ENCODE peak calls at places on chromosomes 1 and 21, in six cellular contexts. S is choroid plexus epithelial cell, Y is kidney, E is hepatocyte, V is kidney epithelial cell, Q is foreskin fibroblast. N is an unnamed sample.

GRCh38 chr1:20124451-20125057 is 5.2 kb upstream of the PLA2G2D start:
- DNase-seq in Q (peak), V (no peak), Y (no peak), E (peak), S (peak), N (no peak)

GRCh38 chr1:161182214-161182613 is 4.9 kb upstream of the B4GALT3 start:
- DNase-seq in E (no peak), Q (peak), V (no peak), S (peak), Y (no peak), N (no peak)

GRCh38 chr1:223707270-223708000 is 4.9 kb upstream of the CAPN2 start:
- DNase-seq in E (peak), Y (peak), Q (peak), V (peak), S (peak), N (peak)

GRCh38 chr1:202187040-202187671 is 6.4 kb upstream of the LGR6 start:
- DNase-seq in Q (no peak), S (no peak), V (no peak), Y (peak), E (no peak), N (no peak)

GRCh38 chr1:97906567-97907228 is 14.1 kb downstream of the DPYD start:
- DNase-seq in E (no peak), Y (no peak), S (peak), V (peak), Q (peak), N (no peak)

GRCh38 chr1:41915786-41916571 is 2.7 kb downstream of the HIVEP3 start:
- DNase-seq in Y (no peak), S (no peak), Q (no peak), V (no peak), E (no peak), N (no peak)

GRCh38 chr1:56578963-56579875 is at the start of gene PLPP3:
- DNase-seq in Y (peak), V (peak), E (peak), S (peak), Q (peak), N (peak)

GRCh38 chr1:40825430-40825778 is 36.8 kb downstream of the CITED4 start:
- DNase-seq in V (no peak), Q (no peak), S (no peak), E (no peak), Y (no peak), N (no peak)

GRCh38 chr1:18100493-18101063 is 7.0 kb upstream of the IGSF21 start:
- DNase-seq in Y (no peak), V (no peak), Q (peak), E (peak), S (peak), N (peak)

GRCh38 chr1:116722016-116722838 is 32.0 kb upstream of the CD2 start:
- DNase-seq in Q (peak), V (no peak), S (no peak), Y (no peak), E (peak), N (no peak)

GRCh38 chr1:206005761-206006160 is 2.6 kb upstream of the RAB7B start:
- DNase-seq in Q (no peak), S (no peak), Y (no peak), E (no peak), V (no peak), N (no peak)

GRCh38 chr1:117171900-117172501 is 38.7 kb downstream of the VTCN1 start:
- DNase-seq in S (peak), Y (peak), Q (no peak), V (no peak), E (no peak), N (no peak)

GRCh38 chr1:230800891-230801290 is 53.7 kb downstream of the CAPN9 start:
- DNase-seq in E (no peak), Y (no peak), Q (no peak), S (no peak), V (no peak), N (no peak)

GRCh38 chr21:17925900-17926299 is 106.7 kb upstream of the C21orf91 start:
- DNase-seq in Y (no peak), Q (peak), E (peak), S (peak), V (no peak), N (no peak)

GRCh38 chr1:202578565-202578964 is 131.7 kb downstream of the SYT2 start:
- DNase-seq in E (no peak), V (no peak), Y (no peak), Q (peak), S (peak), N (no peak)

GRCh38 chr1:224499204-224499603 is 64.6 kb upstream of the WDR26 start:
- DNase-seq in Y (no peak), Q (peak), S (no peak), E (no peak), V (no peak), N (no peak)

GRCh38 chr21:45496968-45497845 is 45.0 kb downstream of the SLC19A1 start:
- DNase-seq in E (no peak), Y (peak), Q (no peak), S (no peak), V (no peak), N (no peak)

GRCh38 chr1:228783415-228784045 is 48.3 kb downstream of the RHOU start:
- DNase-seq in Q (peak), S (peak), V (no peak), E (peak), Y (no peak), N (no peak)

GRCh38 chr21:44520326-44521300 is 19.4 kb downstream of the KRTAP10-1 start:
- DNase-seq in Y (peak), V (no peak), Q (no peak), E (no peak), S (peak), N (no peak)

GRCh38 chr1:198497326-198498220 is 42.9 kb downstream of the ATP6V1G3 start:
- DNase-seq in Q (peak), S (peak), Y (no peak), V (no peak), E (no peak), N (no peak)

GRCh38 chr1:54979327-54979891 is 1.0 kb upstream of the TMEM61 start:
- DNase-seq in E (no peak), S (no peak), V (no peak), Y (peak), Q (peak), N (no peak)

GRCh38 chr1:184350573-184350972 is 36.3 kb upstream of the C1orf21 start:
- DNase-seq in V (no peak), S (no peak), Q (no peak), E (no peak), Y (no peak), N (no peak)

GRCh38 chr1:203440780-203441179 is 34.8 kb upstream of the PRELP start:
- DNase-seq in S (peak), Y (peak), E (peak), V (no peak), Q (peak), N (peak)

GRCh38 chr21:33491373-33492102 is at the start of gene DNAJC28:
- DNase-seq in S (peak), V (peak), Q (peak), Y (peak), E (peak), N (peak)

GRCh38 chr1:57590978-57591377 is 167.1 kb upstream of the DAB1 start:
- DNase-seq in S (no peak), E (peak), Q (no peak), V (no peak), Y (no peak), N (no peak)

GRCh38 chr21:33940846-33941245 is 25.2 kb upstream of the ATP5PO start:
- DNase-seq in S (peak), Y (no peak), V (no peak), E (no peak), Q (peak), N (no peak)

GRCh38 chr1:52403566-52404115 is 582 bp downstream of the ORC1 start:
- DNase-seq in E (peak), V (peak), Y (no peak), Q (peak), S (peak), N (no peak)

GRCh38 chr1:60828944-60829343 is 253.4 kb upstream of the NFIA start:
- DNase-seq in Q (no peak), V (no peak), Y (no peak), S (no peak), E (no peak), N (no peak)
- TF ChIP-seq CTCF in Q (no peak), V (no peak), Y (no peak), S (no peak), E (no peak), N (no peak)

GRCh38 chr1:7454052-7454815 is 316.9 kb upstream of the VAMP3 start:
- DNase-seq in Y (no peak), S (peak), Q (peak), E (peak), V (no peak), N (no peak)
- TF ChIP-seq CTCF in Y (peak), S (peak), Q (peak), E (peak), V (peak), N (peak)

DNA sequence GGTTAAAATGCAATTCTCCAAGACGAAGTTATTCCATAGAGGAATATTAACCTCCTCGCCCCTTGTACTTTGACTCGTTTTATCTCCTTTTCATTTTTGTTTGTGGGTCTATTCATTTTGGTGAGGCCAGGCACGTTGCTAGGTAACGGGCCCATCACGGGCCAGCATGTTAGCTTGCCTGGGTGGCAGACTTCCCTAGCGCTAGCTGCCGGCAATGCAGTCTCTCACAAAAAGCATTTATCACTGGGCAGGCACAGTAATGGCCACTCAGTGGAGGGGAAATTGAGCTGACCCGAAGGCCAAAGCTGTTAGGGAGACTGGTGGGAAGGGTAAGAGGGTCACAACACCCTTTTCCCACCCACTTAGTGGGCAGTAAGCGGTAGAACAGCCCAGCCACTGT is 234.4 kb upstream of the FOXD3 start:
- DNase-seq in S (peak), E (peak), Q (peak), V (peak), Y (no peak), N (peak)
- TF ChIP-seq CTCF in S (peak), E (peak), Q (no peak), V (peak), Y (no peak), N (no peak)

GRCh38 chr1:180631197-180631765 is 541 bp upstream of the XPR1 start:
- DNase-seq in E (no peak), Y (no peak), Q (no peak), S (no peak), V (no peak), N (no peak)

GRCh38 chr1:180632326-180633088 is 685 bp downstream of the XPR1 start:
- DNase-seq in S (no peak), V (no peak), Y (peak), Q (peak), E (peak), N (peak)

GRCh38 chr1:180633092-180634045 is 1.5 kb downstream of the XPR1 start:
- DNase-seq in E (no peak), Q (peak), Y (no peak), V (no peak), S (peak), N (no peak)

GRCh38 chr1:180630408-180631196 is 1.2 kb upstream of the XPR1 start:
- DNase-seq in E (no peak), Q (no peak), Y (no peak), S (no peak), V (no peak), N (no peak)

DNA sequence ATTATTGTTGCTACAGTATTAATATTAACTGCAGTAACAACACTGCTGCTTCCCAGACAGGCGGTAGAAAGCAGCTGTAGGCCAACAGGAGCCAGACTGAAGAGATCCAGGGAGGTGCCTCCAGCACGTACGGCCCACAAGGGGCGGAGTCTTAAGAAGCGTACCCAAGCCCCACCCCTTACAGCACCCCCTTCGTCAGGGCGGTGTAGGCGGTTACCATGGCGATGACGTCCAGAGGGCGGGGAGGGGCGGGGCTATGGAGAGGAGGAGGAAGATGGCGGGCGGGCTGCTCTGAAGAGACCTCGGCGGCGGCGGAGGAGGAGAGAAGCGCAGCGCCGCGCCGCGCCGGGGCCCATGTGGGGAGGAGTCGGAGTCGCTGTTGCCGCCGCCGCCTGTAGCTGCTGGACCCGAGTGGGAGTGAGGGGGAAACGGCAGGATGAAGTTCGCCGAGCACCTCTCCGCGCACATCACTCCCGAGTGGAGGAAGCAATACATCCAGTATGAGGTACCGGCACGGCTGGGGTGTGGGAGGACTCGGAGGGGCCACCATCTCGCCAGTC is at the start of gene XPR1:
- DNase-seq in Y (peak), S (peak), E (peak), V (peak), Q (peak), N (peak)
- TF ChIP-seq CTCF in Y (peak), S (peak), E (no peak), V (peak), Q (no peak), N (peak)

GRCh38 chr1:159468321-159468720 is 28.8 kb downstream of the OR10J1 start:
- DNase-seq in Y (no peak), E (no peak), Q (no peak), S (no peak), V (no peak), N (no peak)

GRCh38 chr1:159474926-159475325 is 35.4 kb downstream of the OR10J1 start:
- DNase-seq in Y (no peak), S (no peak), V (no peak), E (no peak), Q (no peak), N (no peak)

GRCh38 chr1:159473335-159473734 is 33.8 kb downstream of the OR10J1 start:
- DNase-seq in Y (no peak), Q (no peak), S (peak), E (no peak), V (no peak), N (no peak)

GRCh38 chr1:159465191-159465603 is 25.7 kb downstream of the OR10J1 start:
- DNase-seq in V (no peak), Q (no peak), S (no peak), E (no peak), Y (no peak), N (no peak)

GRCh38 chr1:159469921-159470595 is 30.5 kb downstream of the OR10J1 start:
- DNase-seq in Q (no peak), Y (no peak), E (no peak), S (no peak), V (no peak), N (no peak)
- TF ChIP-seq CTCF in Q (no peak), Y (no peak), E (no peak), S (no peak), V (no peak), N (no peak)

GRCh38 chr1:199549424-199549823 is 478.1 kb upstream of the NR5A2 start:
- DNase-seq in S (no peak), Q (no peak), E (no peak), Y (no peak), V (no peak), N (no peak)

GRCh38 chr1:199546323-199546722 is 481.2 kb upstream of the NR5A2 start:
- DNase-seq in V (peak), Q (peak), S (no peak), Y (no peak), E (no peak), N (no peak)

GRCh38 chr1:199553104-199553503 is 474.4 kb upstream of the NR5A2 start:
- DNase-seq in E (no peak), Y (no peak), S (no peak), Q (no peak), V (no peak), N (no peak)

GRCh38 chr1:199550384-199551067 is 477.0 kb upstream of the NR5A2 start:
- DNase-seq in S (peak), Y (no peak), V (no peak), E (peak), Q (peak), N (no peak)

DNA sequence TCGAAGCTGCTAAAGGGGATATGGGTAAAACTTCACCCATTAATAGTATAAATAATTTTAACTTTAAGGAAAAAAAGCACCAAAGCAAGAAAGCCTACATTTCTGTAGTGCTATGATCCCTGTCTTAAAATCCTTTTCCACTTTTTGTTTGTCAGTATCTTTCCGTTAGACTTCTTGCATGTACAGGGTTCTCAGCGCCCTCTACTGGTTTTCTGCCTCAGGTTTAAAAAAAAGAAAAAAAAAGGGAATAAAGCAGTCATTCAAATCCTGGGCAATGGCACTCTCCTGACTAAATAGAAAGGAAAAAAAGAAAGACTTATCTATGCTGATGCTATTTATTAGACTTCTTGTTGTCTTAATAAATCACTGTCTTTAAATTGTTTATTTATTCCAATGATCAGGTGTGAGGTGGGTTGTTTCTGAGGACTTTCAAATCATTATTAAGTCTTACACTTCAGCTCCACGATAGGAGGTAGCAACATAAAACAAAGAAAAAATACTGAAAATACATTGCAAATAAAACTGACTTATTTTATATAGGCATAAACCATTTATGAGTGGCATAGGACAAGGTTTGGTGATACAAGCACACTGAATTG is 475.4 kb upstream of the NR5A2 start:
- DNase-seq in E (peak), V (peak), S (peak), Q (peak), Y (no peak), N (peak)
- TF ChIP-seq CTCF in E (peak), V (peak), S (peak), Q (peak), Y (peak), N (peak)

GRCh38 chr1:32470431-32470830 is 5.6 kb downstream of the ZBTB8B start:
- DNase-seq in Y (no peak), E (no peak), Q (peak), V (no peak), S (no peak), N (no peak)

GRCh38 chr1:32466761-32467160 is 1.9 kb downstream of the ZBTB8B start:
- DNase-seq in V (no peak), S (no peak), E (no peak), Y (no peak), Q (no peak), N (no peak)

GRCh38 chr1:32470991-32471694 is 6.3 kb downstream of the ZBTB8B start:
- DNase-seq in E (no peak), Q (no peak), S (no peak), Y (no peak), V (no peak), N (no peak)

GRCh38 chr1:32471695-32472362 is 7.0 kb downstream of the ZBTB8B start:
- DNase-seq in Q (no peak), V (no peak), Y (no peak), S (no peak), E (no peak), N (no peak)

GRCh38 chr1:32468791-32469190 is 3.9 kb downstream of the ZBTB8B start:
- DNase-seq in E (no peak), V (no peak), Q (no peak), Y (no peak), S (no peak), N (no peak)
- TF ChIP-seq CTCF in E (no peak), V (no peak), Q (no peak), Y (no peak), S (no peak), N (no peak)

GRCh38 chr1:31776511-31776910 is 12.4 kb upstream of the ADGRB2 start:
- DNase-seq in Y (no peak), V (no peak), Q (no peak), S (no peak), E (no peak), N (no peak)

GRCh38 chr1:31781138-31782065 is 17.3 kb upstream of the ADGRB2 start:
- DNase-seq in Q (no peak), E (no peak), S (no peak), Y (peak), V (no peak), N (no peak)

GRCh38 chr1:31780632-31781031 is 16.5 kb upstream of the ADGRB2 start:
- DNase-seq in S (no peak), Y (no peak), Q (no peak), V (no peak), E (no peak), N (no peak)

GRCh38 chr1:31779687-31780086 is 15.5 kb upstream of the ADGRB2 start:
- DNase-seq in V (no peak), Y (no peak), E (no peak), Q (no peak), S (no peak), N (no peak)

DNA sequence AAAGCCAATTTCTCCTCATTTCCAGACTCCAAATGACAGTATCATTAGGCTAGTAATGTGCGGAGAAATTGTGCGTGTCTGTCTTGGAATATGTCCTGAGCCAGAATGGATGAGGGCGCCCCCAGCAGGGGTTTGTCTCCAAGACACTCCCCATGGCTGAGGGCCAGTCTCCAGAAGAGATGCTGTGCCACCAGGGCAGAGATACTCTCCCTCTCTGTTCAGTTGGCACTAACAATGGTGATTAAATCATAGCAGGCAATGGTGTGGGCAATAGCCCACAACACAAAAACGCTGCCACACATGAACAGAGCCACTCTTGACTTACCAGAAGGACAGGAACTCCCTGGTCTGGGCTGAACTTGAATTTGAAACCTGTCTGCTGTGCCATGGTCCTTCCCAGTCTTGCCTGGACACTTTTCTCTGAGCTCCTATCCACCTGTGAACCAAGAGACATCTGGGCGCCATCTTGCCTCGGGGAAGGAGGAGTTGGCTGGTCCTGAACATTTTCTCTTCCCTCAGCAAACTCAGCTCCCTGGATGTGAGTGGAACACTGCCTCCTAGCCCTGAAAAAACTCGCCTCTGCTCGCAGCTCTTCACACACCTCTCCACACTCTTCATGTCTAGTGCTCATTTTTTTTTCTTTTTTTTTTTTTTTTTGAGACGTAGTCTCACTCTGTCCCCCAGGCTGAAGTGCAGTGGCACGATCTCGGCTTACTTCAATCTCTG is 14.8 kb upstream of the ADGRB2 start:
- DNase-seq in S (no peak), Y (no peak), V (no peak), Q (no peak), E (no peak), N (no peak)
- TF ChIP-seq CTCF in S (no peak), Y (no peak), V (no peak), Q (no peak), E (no peak), N (no peak)